ENCODE peak calls at places on chromosomes 13 and 19, in nine cellular contexts. One of them, this sample, is unnamed.

GRCh38 chr19:1149259-1150045 is 24.6 kb downstream of the SBNO2 start:
- DNase-seq in K562: no peak
- DNase-seq in esophagus muscularis mucosa: no peak
- DNase-seq in SK-N-SH: no peak
- DNase-seq in A549: no peak
- DNase-seq in HepG2: no peak
- DNase-seq in ovary: no peak
- DNase-seq in transverse colon: no peak
- DNase-seq in stomach: no peak
- DNase-seq in this sample: no peak

GRCh38 chr19:37564624-37565369 is 29.8 kb downstream of the ZNF571 start:
- DNase-seq in K562: no peak
- DNase-seq in SK-N-SH: no peak
- DNase-seq in ovary: no peak
- DNase-seq in transverse colon: no peak
- DNase-seq in stomach: no peak
- DNase-seq in esophagus muscularis mucosa: no peak
- DNase-seq in A549: no peak
- DNase-seq in HepG2: no peak
- DNase-seq in this sample: no peak

GRCh38 chr13:39062004-39062403 is 23.7 kb downstream of the NHLRC3 start:
- DNase-seq in ovary: no peak
- DNase-seq in SK-N-SH: no peak
- DNase-seq in A549: no peak
- DNase-seq in stomach: no peak
- DNase-seq in esophagus muscularis mucosa: no peak
- DNase-seq in transverse colon: no peak
- DNase-seq in HepG2: no peak
- DNase-seq in K562: no peak
- DNase-seq in this sample: no peak

GRCh38 chr19:35224681-35225604 is 3.6 kb downstream of the FAM187B start:
- DNase-seq in esophagus muscularis mucosa: peak
- DNase-seq in ovary: no peak
- DNase-seq in K562: peak
- DNase-seq in HepG2: no peak
- DNase-seq in A549: no peak
- DNase-seq in transverse colon: peak
- DNase-seq in stomach: no peak
- DNase-seq in SK-N-SH: no peak
- DNase-seq in this sample: no peak

GRCh38 chr19:1447565-1447903 is 2.4 kb upstream of the APC2 start:
- DNase-seq in stomach: no peak
- DNase-seq in esophagus muscularis mucosa: no peak
- DNase-seq in HepG2: no peak
- DNase-seq in A549: no peak
- DNase-seq in ovary: no peak
- DNase-seq in transverse colon: no peak
- DNase-seq in K562: no peak
- DNase-seq in SK-N-SH: no peak
- DNase-seq in this sample: no peak

GRCh38 chr19:5129691-5130090 is 160.8 kb downstream of the KDM4B start:
- DNase-seq in SK-N-SH: no peak
- DNase-seq in HepG2: no peak
- DNase-seq in transverse colon: no peak
- DNase-seq in K562: no peak
- DNase-seq in esophagus muscularis mucosa: no peak
- DNase-seq in A549: no peak
- DNase-seq in stomach: no peak
- DNase-seq in ovary: no peak
- DNase-seq in this sample: no peak

GRCh38 chr19:52351512-52351911 is 15.5 kb downstream of the ZNF610 start:
- DNase-seq in A549: no peak
- DNase-seq in stomach: no peak
- DNase-seq in K562: no peak
- DNase-seq in SK-N-SH: peak
- DNase-seq in transverse colon: no peak
- DNase-seq in HepG2: no peak
- DNase-seq in ovary: no peak
- DNase-seq in esophagus muscularis mucosa: no peak
- DNase-seq in this sample: no peak

GRCh38 chr13:39105110-39105509 is 66.9 kb downstream of the NHLRC3 start:
- DNase-seq in esophagus muscularis mucosa: no peak
- DNase-seq in transverse colon: no peak
- DNase-seq in SK-N-SH: peak
- DNase-seq in stomach: no peak
- DNase-seq in K562: no peak
- DNase-seq in A549: no peak
- DNase-seq in ovary: no peak
- DNase-seq in HepG2: no peak
- DNase-seq in this sample: no peak

GRCh38 chr13:90454002-90454636 is 893.4 kb upstream of the MIR17HG start:
- DNase-seq in esophagus muscularis mucosa: no peak
- DNase-seq in K562: no peak
- DNase-seq in SK-N-SH: no peak
- DNase-seq in transverse colon: no peak
- DNase-seq in HepG2: no peak
- DNase-seq in ovary: no peak
- DNase-seq in A549: no peak
- DNase-seq in stomach: no peak
- DNase-seq in this sample: no peak

GRCh38 chr13:113903361-113903760 is 39.5 kb upstream of the GAS6 start:
- DNase-seq in A549: no peak
- DNase-seq in esophagus muscularis mucosa: peak
- DNase-seq in transverse colon: no peak
- DNase-seq in SK-N-SH: no peak
- DNase-seq in ovary: no peak
- DNase-seq in stomach: peak
- DNase-seq in HepG2: no peak
- DNase-seq in K562: no peak
- DNase-seq in this sample: no peak

GRCh38 chr13:40164137-40164536 is 502.3 kb downstream of the FOXO1 start:
- DNase-seq in transverse colon: no peak
- DNase-seq in esophagus muscularis mucosa: no peak
- DNase-seq in stomach: no peak
- DNase-seq in SK-N-SH: no peak
- DNase-seq in ovary: no peak
- DNase-seq in HepG2: no peak
- DNase-seq in A549: peak
- DNase-seq in K562: no peak
- DNase-seq in this sample: no peak

GRCh38 chr19:58318297-58318696 is 8.5 kb upstream of the ZSCAN22 start:
- DNase-seq in SK-N-SH: no peak
- DNase-seq in esophagus muscularis mucosa: no peak
- DNase-seq in HepG2: no peak
- DNase-seq in K562: no peak
- DNase-seq in A549: no peak
- DNase-seq in transverse colon: no peak
- DNase-seq in stomach: no peak
- DNase-seq in ovary: no peak
- DNase-seq in this sample: no peak

GRCh38 chr13:52892925-52893324 is 44.5 kb upstream of the PCDH8 start:
- DNase-seq in transverse colon: no peak
- DNase-seq in A549: no peak
- DNase-seq in HepG2: no peak
- DNase-seq in SK-N-SH: no peak
- DNase-seq in stomach: peak
- DNase-seq in K562: no peak
- DNase-seq in ovary: no peak
- DNase-seq in esophagus muscularis mucosa: no peak
- DNase-seq in this sample: no peak

GRCh38 chr13:44989941-44990340 is 603 bp downstream of the GPALPP1 start:
- DNase-seq in stomach: no peak
- DNase-seq in K562: no peak
- DNase-seq in ovary: no peak
- DNase-seq in SK-N-SH: peak
- DNase-seq in HepG2: no peak
- DNase-seq in transverse colon: no peak
- DNase-seq in A549: no peak
- DNase-seq in esophagus muscularis mucosa: no peak
- DNase-seq in this sample: no peak

GRCh38 chr19:27774827-27775226 is 1438.1 kb downstream of the UQCRFS1 start:
- DNase-seq in K562: peak
- DNase-seq in esophagus muscularis mucosa: no peak
- DNase-seq in stomach: no peak
- DNase-seq in HepG2: peak
- DNase-seq in ovary: no peak
- DNase-seq in SK-N-SH: no peak
- DNase-seq in transverse colon: no peak
- DNase-seq in A549: peak
- DNase-seq in this sample: no peak

GRCh38 chr19:7902796-7903243 is 857 bp upstream of the MAP2K7 start:
- DNase-seq in HepG2: no peak
- DNase-seq in stomach: no peak
- DNase-seq in transverse colon: peak
- DNase-seq in ovary: no peak
- DNase-seq in K562: no peak
- DNase-seq in esophagus muscularis mucosa: no peak
- DNase-seq in A549: no peak
- DNase-seq in SK-N-SH: no peak
- DNase-seq in this sample: no peak

GRCh38 chr19:58107778-58108545 is 9.9 kb upstream of the ZSCAN18 start:
- DNase-seq in stomach: no peak
- DNase-seq in A549: no peak
- DNase-seq in esophagus muscularis mucosa: no peak
- DNase-seq in SK-N-SH: no peak
- DNase-seq in ovary: no peak
- DNase-seq in K562: no peak
- DNase-seq in transverse colon: no peak
- DNase-seq in HepG2: no peak
- DNase-seq in this sample: no peak

GRCh38 chr19:39843919-39844793 is 2.0 kb downstream of the FBL start:
- DNase-seq in HepG2: peak
- DNase-seq in K562: no peak
- DNase-seq in transverse colon: no peak
- DNase-seq in stomach: no peak
- DNase-seq in SK-N-SH: peak
- DNase-seq in esophagus muscularis mucosa: no peak
- DNase-seq in A549: peak
- DNase-seq in ovary: no peak
- DNase-seq in this sample: no peak

GRCh38 chr19:17719730-17720486 is 628 bp downstream of the MAP1S start:
- DNase-seq in HepG2: no peak
- DNase-seq in K562: no peak
- DNase-seq in A549: no peak
- DNase-seq in stomach: peak
- DNase-seq in transverse colon: peak
- DNase-seq in ovary: no peak
- DNase-seq in SK-N-SH: peak
- DNase-seq in esophagus muscularis mucosa: no peak
- DNase-seq in this sample: no peak

GRCh38 chr19:4557186-4557970 is 2.1 kb downstream of the SEMA6B start:
- DNase-seq in SK-N-SH: peak
- DNase-seq in K562: peak
- DNase-seq in HepG2: no peak
- DNase-seq in transverse colon: no peak
- DNase-seq in ovary: no peak
- DNase-seq in stomach: no peak
- DNase-seq in esophagus muscularis mucosa: no peak
- DNase-seq in A549: no peak
- DNase-seq in this sample: no peak

GRCh38 chr13:37375071-37375470 is 223.5 kb downstream of the POSTN start:
- DNase-seq in HepG2: no peak
- DNase-seq in ovary: no peak
- DNase-seq in stomach: no peak
- DNase-seq in esophagus muscularis mucosa: no peak
- DNase-seq in K562: no peak
- DNase-seq in transverse colon: no peak
- DNase-seq in A549: no peak
- DNase-seq in SK-N-SH: no peak
- DNase-seq in this sample: no peak
- TF ChIP-seq EP300 in HepG2: no peak
- TF ChIP-seq EP300 in ovary: no peak
- TF ChIP-seq EP300 in stomach: no peak
- TF ChIP-seq EP300 in esophagus muscularis mucosa: no peak
- TF ChIP-seq EP300 in K562: no peak
- TF ChIP-seq EP300 in transverse colon: no peak
- TF ChIP-seq EP300 in A549: no peak
- TF ChIP-seq EP300 in SK-N-SH: no peak
- TF ChIP-seq EP300 in this sample: no peak

GRCh38 chr19:55598034-55598433 is 1.3 kb downstream of the FIZ1 start:
- DNase-seq in ovary: no peak
- DNase-seq in SK-N-SH: peak
- DNase-seq in HepG2: no peak
- DNase-seq in transverse colon: no peak
- DNase-seq in A549: no peak
- DNase-seq in K562: no peak
- DNase-seq in esophagus muscularis mucosa: no peak
- DNase-seq in stomach: no peak
- DNase-seq in this sample: no peak
- H3K27ac ChIP-seq in ovary: no peak
- H3K27ac ChIP-seq in SK-N-SH: no peak
- H3K27ac ChIP-seq in HepG2: no peak
- H3K27ac ChIP-seq in transverse colon: peak
- H3K27ac ChIP-seq in A549: no peak
- H3K27ac ChIP-seq in K562: no peak
- H3K27ac ChIP-seq in esophagus muscularis mucosa: peak
- H3K27ac ChIP-seq in stomach: no peak
- H3K27ac ChIP-seq in this sample: peak

DNA sequence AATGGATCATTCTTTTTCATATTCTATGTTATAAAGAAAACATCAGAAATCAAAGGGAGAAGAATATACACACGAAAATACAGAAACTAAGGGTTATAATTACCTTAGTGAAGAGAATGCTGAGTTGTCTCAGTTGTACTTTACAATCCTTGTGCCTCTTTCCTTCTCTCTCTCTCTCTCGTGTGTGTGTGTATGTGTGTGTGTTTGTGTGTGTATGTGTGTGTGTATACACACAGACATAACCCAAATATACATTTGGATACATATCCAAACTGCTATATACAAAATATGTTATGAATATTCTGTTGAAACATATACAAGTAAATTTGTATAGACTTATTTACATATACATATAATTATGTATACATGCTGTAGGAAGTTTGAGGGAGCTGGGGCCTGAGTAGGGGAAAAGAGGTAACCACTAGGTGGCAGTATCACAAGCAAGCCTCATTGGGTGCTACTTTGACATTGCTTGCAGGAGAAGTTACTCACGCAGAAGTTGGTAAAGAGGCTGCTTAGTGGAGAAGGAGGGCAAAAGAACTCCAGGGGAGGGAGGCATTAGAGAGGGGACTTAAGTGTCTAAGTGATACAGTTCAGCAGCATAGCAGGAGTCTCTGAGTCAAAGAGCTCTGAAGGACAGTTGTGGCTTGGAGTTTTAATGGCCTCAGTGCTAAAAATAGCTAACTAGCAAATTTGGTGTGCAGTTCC is 465.1 kb upstream of the PCDH20 start:
- DNase-seq in HepG2: peak
- DNase-seq in transverse colon: no peak
- DNase-seq in ovary: no peak
- DNase-seq in A549: peak
- DNase-seq in stomach: peak
- DNase-seq in esophagus muscularis mucosa: no peak
- DNase-seq in K562: peak
- DNase-seq in SK-N-SH: peak
- DNase-seq in this sample: no peak
- TF ChIP-seq EP300 in HepG2: no peak
- TF ChIP-seq EP300 in transverse colon: no peak
- TF ChIP-seq EP300 in ovary: no peak
- TF ChIP-seq EP300 in A549: no peak
- TF ChIP-seq EP300 in stomach: no peak
- TF ChIP-seq EP300 in esophagus muscularis mucosa: no peak
- TF ChIP-seq EP300 in K562: no peak
- TF ChIP-seq EP300 in SK-N-SH: no peak
- TF ChIP-seq EP300 in this sample: no peak

GRCh38 chr13:111280226-111280625 is 40.2 kb upstream of the TEX29 start:
- DNase-seq in A549: no peak
- DNase-seq in stomach: no peak
- DNase-seq in esophagus muscularis mucosa: peak
- DNase-seq in SK-N-SH: no peak
- DNase-seq in ovary: no peak
- DNase-seq in HepG2: no peak
- DNase-seq in K562: no peak
- DNase-seq in transverse colon: no peak
- DNase-seq in this sample: no peak
- H3K27ac ChIP-seq in A549: no peak
- H3K27ac ChIP-seq in stomach: no peak
- H3K27ac ChIP-seq in esophagus muscularis mucosa: no peak
- H3K27ac ChIP-seq in SK-N-SH: no peak
- H3K27ac ChIP-seq in ovary: no peak
- H3K27ac ChIP-seq in HepG2: no peak
- H3K27ac ChIP-seq in K562: no peak
- H3K27ac ChIP-seq in transverse colon: no peak
- H3K27ac ChIP-seq in this sample: no peak

This sample was measured in sigmoid colon.